ENCODE peak calls at places on chromosomes 5 and 9, in ten cellular contexts. V, J, Q, G, U, F, Z, O, I and K are unnamed samples.

GRCh38 chr5:143008809-143009521 is 238.8 kb downstream of the ARHGAP26 start:
- DNase-seq in Z (peak), Q (peak), G (peak), J (no peak), U (peak), I (peak), F (no peak), O (peak), V (no peak), K (peak)

GRCh38 chr5:126358525-126358924 is 64.7 kb upstream of the GRAMD2B start:
- DNase-seq in J (no peak), Z (no peak), F (no peak), O (peak), G (no peak), Q (peak), V (no peak), I (no peak), U (peak), K (peak)

GRCh38 chr9:17116400-17116837 is 18.4 kb upstream of the CNTLN start:
- DNase-seq in Q (peak), F (peak), I (peak), V (no peak), G (peak), U (no peak), O (peak), Z (no peak), J (peak), K (peak)

GRCh38 chr5:88502179-88503064 is 233.8 kb upstream of the TMEM161B start:
- DNase-seq in O (peak), V (no peak), Z (no peak), I (peak), F (no peak), G (peak), Q (no peak), J (no peak), U (peak), K (peak)

GRCh38 chr5:123819818-123820217 is 307.8 kb downstream of the CSNK1G3 start:
- DNase-seq in Z (no peak), I (peak), Q (no peak), V (no peak), O (no peak), G (peak), J (no peak), F (no peak), U (peak), K (no peak)

GRCh38 chr9:112531666-112532282 is 45.1 kb downstream of the KIAA1958 start:
- DNase-seq in J (no peak), F (no peak), G (no peak), U (peak), Z (no peak), O (no peak), I (no peak), V (no peak), Q (no peak), K (no peak)

GRCh38 chr5:151234476-151235238 is 10.8 kb upstream of the CCDC69 start:
- DNase-seq in U (peak), J (no peak), O (peak), V (no peak), I (peak), Q (peak), G (peak), Z (peak), F (no peak), K (peak)

GRCh38 chr9:126420643-126421564 is 94.3 kb downstream of the MVB12B start:
- DNase-seq in Z (no peak), O (no peak), J (no peak), V (no peak), Q (peak), I (no peak), F (no peak), G (no peak), U (peak), K (no peak)

GRCh38 chr9:128702949-128703615 is 779 bp downstream of the PKN3 start:
- DNase-seq in G (no peak), Z (no peak), O (no peak), F (peak), J (peak), I (no peak), Q (no peak), U (no peak), V (no peak), K (peak)

GRCh38 chr9:136345281-136346156 is 18.0 kb downstream of the DNLZ start:
- DNase-seq in Z (peak), U (no peak), Q (peak), I (peak), V (peak), O (no peak), G (peak), F (peak), J (peak), K (no peak)

GRCh38 chr9:33159760-33160127 is 7.4 kb downstream of the B4GALT1 start:
- DNase-seq in G (peak), F (peak), J (no peak), O (peak), V (no peak), Q (peak), U (peak), Z (peak), I (peak), K (peak)

GRCh38 chr5:44332360-44332971 is 56.8 kb downstream of the FGF10 start:
- DNase-seq in Z (no peak), O (peak), Q (peak), J (peak), I (peak), G (peak), F (peak), V (no peak), U (peak), K (peak)

GRCh38 chr9:98502311-98502975 is 206.3 kb downstream of the GABBR2 start:
- DNase-seq in J (no peak), I (peak), F (no peak), Q (no peak), G (peak), U (peak), Z (no peak), O (no peak), V (no peak), K (no peak)

GRCh38 chr5:17357504-17357903 is 140.1 kb downstream of the BASP1 start:
- DNase-seq in J (no peak), V (no peak), I (no peak), U (no peak), Z (no peak), Q (no peak), F (no peak), G (no peak), O (no peak), K (no peak)

GRCh38 chr5:177429248-177430045 is 3.0 kb downstream of the GRK6 start:
- DNase-seq in O (peak), V (no peak), F (no peak), G (no peak), Q (no peak), Z (peak), J (no peak), U (no peak), I (no peak), K (peak)

GRCh38 chr5:142644127-142644526 is 41.8 kb downstream of the FGF1 start:
- DNase-seq in I (no peak), Q (peak), F (no peak), G (peak), U (no peak), J (no peak), Z (no peak), V (no peak), O (no peak), K (no peak)

GRCh38 chr5:178291161-178291561 is 58.6 kb upstream of the PHYKPL start:
- DNase-seq in J (no peak), Q (no peak), F (no peak), Z (no peak), U (no peak), V (no peak), I (no peak), G (no peak), O (no peak), K (no peak)

GRCh38 chr5:10675177-10675700 is 85.8 kb downstream of the DAP start:
- DNase-seq in Q (no peak), V (peak), F (no peak), G (no peak), U (no peak), O (no peak), J (no peak), Z (no peak), I (no peak), K (no peak)

GRCh38 chr5:174837919-174838902 is 113.8 kb downstream of the MSX2 start:
- DNase-seq in J (peak), Z (no peak), V (no peak), G (peak), I (peak), U (peak), F (peak), Q (peak), O (no peak), K (no peak)

GRCh38 chr5:17024686-17025180 is 88.6 kb upstream of the MYO10 start:
- DNase-seq in V (no peak), F (no peak), G (no peak), Q (peak), U (peak), Z (no peak), J (no peak), O (peak), I (peak), K (no peak)

GRCh38 chr9:94269264-94269663 is 10.2 kb downstream of the ZNF169 start:
- DNase-seq in Z (no peak), G (no peak), I (no peak), U (no peak), F (no peak), Q (no peak), V (no peak), J (no peak), O (no peak), K (no peak)

GRCh38 chr9:115135786-115136185 is 17.8 kb upstream of the TNC start:
- DNase-seq in Q (no peak), I (peak), V (no peak), F (no peak), U (peak), G (peak), J (no peak), O (no peak), Z (no peak), K (no peak)

GRCh38 chr5:90221947-90222346 is 187.6 kb downstream of the CETN3 start:
- DNase-seq in J (no peak), U (peak), V (no peak), I (no peak), O (no peak), G (peak), Z (no peak), Q (peak), F (no peak), K (no peak)

GRCh38 chr9:88724241-88724805 is 189.3 kb downstream of the NXNL2 start:
- DNase-seq in V (no peak), O (no peak), U (no peak), J (no peak), Z (no peak), F (no peak), I (no peak), Q (no peak), G (no peak), K (no peak)

GRCh38 chr5:142618125-142618524 is 67.8 kb downstream of the FGF1 start:
- DNase-seq in V (no peak), I (peak), U (peak), Q (peak), J (no peak), O (no peak), G (peak), F (no peak), Z (no peak), K (no peak)

GRCh38 chr5:111364992-111365391 is 140.8 kb downstream of the CAMK4 start:
- DNase-seq in Q (peak), J (peak), U (peak), G (peak), O (no peak), I (peak), F (no peak), V (no peak), Z (no peak), K (no peak)

DNA sequence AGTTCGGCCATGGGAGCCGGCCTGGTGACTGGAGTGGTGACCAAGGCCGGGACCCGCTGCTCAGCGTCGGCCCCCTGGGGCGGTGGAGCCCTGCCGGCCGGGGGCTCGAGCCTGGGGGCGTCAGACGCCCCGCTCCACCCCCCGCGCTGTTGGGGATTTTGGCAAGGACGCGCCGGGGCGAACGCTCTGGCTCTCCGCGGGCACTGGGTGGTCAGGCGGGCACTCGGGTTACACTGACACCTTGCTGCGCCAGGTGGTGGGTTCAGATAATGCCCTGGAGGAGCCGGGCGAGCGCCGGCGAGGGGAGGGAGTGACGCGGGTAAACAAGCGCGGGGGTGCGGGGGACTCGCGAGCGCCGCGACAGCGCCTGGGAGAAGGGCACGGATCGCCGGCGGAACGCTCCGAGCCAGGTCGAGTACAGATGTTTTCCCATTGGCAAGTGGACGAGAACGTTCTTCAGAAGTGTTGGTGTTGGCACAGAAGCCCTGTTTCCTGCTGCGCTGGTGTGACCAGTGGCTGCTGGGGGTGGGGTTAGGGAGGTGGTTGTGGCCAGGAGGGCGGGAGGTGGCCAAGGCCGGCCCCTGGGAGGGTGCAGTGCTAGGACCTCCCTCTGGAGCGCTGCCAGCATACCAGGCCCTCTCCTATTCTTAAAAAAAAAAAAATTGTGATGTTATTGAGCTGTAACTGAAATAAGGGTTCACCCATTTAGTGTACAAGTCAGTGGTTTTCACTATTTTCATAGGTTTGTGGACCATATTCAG is 773 bp downstream of the SQSTM1 start:
- DNase-seq in I (peak), G (peak), O (peak), U (peak), Q (peak), V (peak), J (peak), F (peak), Z (peak), K (peak)
- TF ChIP-seq CTCF in I (no peak), G (no peak), O (no peak), U (no peak), Q (no peak), V (no peak), J (no peak), F (no peak), Z (no peak), K (no peak)

GRCh38 chr9:4086119-4087088 is 213.5 kb downstream of the GLIS3 start:
- DNase-seq in J (no peak), V (no peak), U (peak), G (peak), Q (peak), O (no peak), F (no peak), Z (no peak), I (peak), K (no peak)

GRCh38 chr9:4088680-4089079 is 211.2 kb downstream of the GLIS3 start:
- DNase-seq in G (no peak), Z (no peak), I (no peak), V (no peak), F (no peak), Q (no peak), J (no peak), U (no peak), O (no peak), K (no peak)

GRCh38 chr9:4092793-4093709 is 206.8 kb downstream of the GLIS3 start:
- DNase-seq in Q (no peak), U (no peak), Z (no peak), J (no peak), G (peak), O (no peak), V (no peak), I (peak), F (no peak), K (no peak)

GRCh38 chr9:4096121-4096520 is 203.7 kb downstream of the GLIS3 start:
- DNase-seq in F (no peak), J (no peak), O (no peak), G (no peak), Q (no peak), Z (no peak), I (no peak), V (no peak), U (no peak), K (no peak)

GRCh38 chr9:4090491-4090890 is 209.4 kb downstream of the GLIS3 start:
- DNase-seq in Q (no peak), F (no peak), G (no peak), J (peak), O (no peak), V (no peak), U (no peak), Z (no peak), I (no peak), K (no peak)
- TF ChIP-seq CTCF in Q (peak), F (no peak), G (no peak), J (peak), O (no peak), V (no peak), U (peak), Z (no peak), I (no peak), K (no peak)

GRCh38 chr9:36797471-36798220 is 225.0 kb downstream of the MELK start:
- DNase-seq in J (no peak), G (no peak), Z (no peak), F (no peak), U (no peak), O (no peak), Q (no peak), I (no peak), V (no peak), K (no peak)

GRCh38 chr9:36791204-36791948 is 218.7 kb downstream of the MELK start:
- DNase-seq in U (no peak), J (no peak), G (no peak), Q (peak), Z (no peak), O (no peak), F (no peak), I (no peak), V (no peak), K (no peak)

GRCh38 chr9:36796671-36797419 is 224.2 kb downstream of the MELK start:
- DNase-seq in I (no peak), Z (no peak), G (no peak), Q (no peak), O (no peak), U (no peak), J (no peak), F (no peak), V (no peak), K (no peak)

GRCh38 chr9:36789886-36790285 is 217.2 kb downstream of the MELK start:
- DNase-seq in Q (no peak), J (no peak), G (no peak), V (no peak), Z (no peak), I (no peak), F (no peak), U (no peak), O (no peak), K (no peak)

DNA sequence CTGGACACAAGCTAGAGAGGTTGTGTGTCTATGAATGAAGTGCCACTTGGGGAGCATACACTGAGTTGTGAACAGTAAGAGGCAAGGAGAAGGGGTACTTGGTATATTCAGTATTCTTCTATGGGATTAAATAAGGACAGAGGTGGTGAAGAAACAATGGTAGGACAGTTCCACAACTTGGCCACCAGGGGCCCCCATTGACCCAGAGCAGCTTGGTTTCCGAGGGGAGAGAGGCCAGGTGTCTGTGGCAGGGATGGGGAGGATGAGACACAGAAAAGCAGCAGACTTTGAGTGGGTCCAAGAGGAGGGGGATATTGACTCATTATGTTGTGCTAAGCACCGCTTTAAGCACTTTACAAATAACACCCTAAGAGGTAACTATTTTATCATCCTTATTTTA is 220.6 kb downstream of the MELK start:
- DNase-seq in G (no peak), V (no peak), Q (no peak), F (peak), Z (no peak), U (no peak), O (peak), J (peak), I (no peak), K (no peak)
- TF ChIP-seq CTCF in G (no peak), V (no peak), Q (peak), F (peak), Z (no peak), U (peak), O (peak), J (peak), I (peak), K (no peak)

DNA sequence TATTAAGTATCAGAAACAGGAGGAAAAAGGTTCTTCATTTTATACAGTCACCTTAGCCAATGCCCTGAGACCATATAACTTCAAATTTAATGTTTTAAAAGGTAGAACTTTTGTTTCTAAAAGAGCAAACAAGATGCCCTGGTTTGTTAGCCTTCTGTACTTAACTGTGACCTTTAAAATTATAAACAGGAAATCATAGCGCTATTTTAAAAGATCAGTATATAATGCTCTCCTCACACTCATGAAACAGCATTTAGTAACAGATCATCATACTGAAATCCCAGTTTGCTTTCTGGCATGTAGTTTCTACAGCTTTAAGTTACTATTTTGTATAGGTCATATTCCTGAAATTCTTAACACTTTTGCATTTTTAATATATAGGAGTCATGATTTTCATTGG is 20.3 kb downstream of the SRFBP1 start:
- DNase-seq in I (peak), Q (no peak), J (no peak), Z (no peak), G (no peak), V (no peak), F (no peak), O (no peak), U (no peak), K (no peak)
- TF ChIP-seq CTCF in I (no peak), Q (no peak), J (no peak), Z (no peak), G (no peak), V (no peak), F (no peak), O (no peak), U (no peak), K (no peak)

DNA sequence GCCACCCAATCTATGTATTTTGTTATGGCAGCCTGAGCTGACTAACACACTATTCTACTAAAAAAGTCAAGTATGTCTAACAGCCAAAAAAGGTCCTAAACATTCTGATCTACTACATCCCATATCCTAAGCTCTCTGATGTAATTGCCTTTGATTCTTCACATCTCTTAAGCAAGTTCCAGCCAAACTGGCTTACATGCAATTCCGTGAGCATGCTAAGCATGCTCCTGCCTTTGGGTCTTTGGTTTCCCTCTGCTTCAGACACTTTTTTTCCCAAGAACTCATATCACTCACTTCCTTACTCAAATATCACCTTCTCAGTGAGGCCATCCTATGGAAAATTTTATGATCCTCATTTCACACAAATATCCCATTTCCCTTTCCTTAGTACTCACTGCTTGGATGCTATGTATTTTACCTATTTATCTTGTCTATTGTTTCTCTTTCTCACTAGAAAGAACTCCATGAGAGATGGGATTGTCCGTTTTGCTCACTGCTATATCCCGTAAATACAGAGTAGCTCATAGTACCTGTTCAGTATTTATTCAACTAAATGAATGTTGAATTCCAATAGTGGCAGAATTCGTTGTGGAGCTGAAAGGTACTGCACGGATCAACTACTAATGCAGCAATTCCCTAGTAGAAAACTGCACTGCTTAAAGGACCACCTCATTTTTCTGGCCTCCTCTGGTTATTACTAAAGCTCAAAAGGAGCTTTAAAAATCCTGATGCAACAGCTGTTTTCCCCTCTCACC is 2.3 kb upstream of the SLC12A2 start:
- DNase-seq in J (no peak), G (no peak), U (no peak), I (peak), O (no peak), Q (no peak), Z (no peak), V (no peak), F (peak), K (no peak)
- TF ChIP-seq CTCF in J (peak), G (peak), U (peak), I (peak), O (no peak), Q (peak), Z (peak), V (peak), F (peak), K (no peak)